ENCODE peak calls at places on chromosome 19, in five cellular contexts. V is osteoblast, H is adrenal gland, S is SJSA1, Z is right lobe of liver. L is an unnamed sample.

GRCh38 chr19:5001547-5002131 is 32.7 kb downstream of the KDM4B start:
- DNase-seq in H (peak; percentile 48), Z (no peak), S (no peak), V (peak; percentile 58), L (peak; percentile 81)

GRCh38 chr19:33780251-33780650 is 16.4 kb upstream of the KCTD15 start:
- DNase-seq in S (no peak), Z (no peak), H (no peak), V (no peak), L (no peak)

GRCh38 chr19:32651729-32652140 is 23.2 kb downstream of the ANKRD27 start:
- DNase-seq in V (peak; percentile 80), S (no peak), H (no peak), Z (peak; percentile 83), L (no peak)

GRCh38 chr19:34676697-34677385 is at the start of gene SCGB2B2:
- DNase-seq in H (peak; percentile 74), S (no peak), V (peak; percentile 93), Z (no peak), L (no peak)

GRCh38 chr19:5032101-5032967 is 63.4 kb downstream of the KDM4B start:
- DNase-seq in Z (peak; percentile 47), V (peak; percentile 97), H (peak; percentile 74), S (no peak), L (peak; percentile 61)

GRCh38 chr19:46040125-46040524 is 677 bp downstream of the IGFL4 start:
- DNase-seq in H (no peak), Z (no peak), V (no peak), S (no peak), L (no peak)

GRCh38 chr19:38130399-38130798 is 93.6 kb downstream of the DPF1 start:
- DNase-seq in Z (no peak), V (no peak), H (no peak), S (no peak), L (no peak)

GRCh38 chr19:3670796-3671679 is 29.2 kb downstream of the PIP5K1C start:
- DNase-seq in S (peak; percentile 82), Z (peak; percentile 61), H (peak; percentile 40), V (peak; percentile 99), L (peak; percentile 85)

GRCh38 chr19:47109541-47110375 is 3.8 kb downstream of the ZC3H4 start:
- DNase-seq in H (no peak), V (no peak), S (no peak), Z (no peak), L (peak; percentile 60)

GRCh38 chr19:38030681-38031422 is 123.8 kb downstream of the SIPA1L3 start:
- DNase-seq in Z (no peak), V (no peak), S (no peak), H (no peak), L (no peak)

GRCh38 chr19:10419646-10420443 is 493 bp upstream of the PDE4A start:
- DNase-seq in Z (no peak), V (peak; percentile 95), S (peak; percentile 95), H (no peak), L (peak; percentile 71)

GRCh38 chr19:10419200-10419645 is 1.1 kb upstream of the PDE4A start:
- DNase-seq in V (peak; percentile 91), S (peak; percentile 84), Z (no peak), H (no peak), L (peak; percentile 61)

GRCh38 chr19:10421981-10422461 is 1.7 kb downstream of the PDE4A start:
- DNase-seq in S (no peak), V (peak; percentile 72), H (no peak), Z (no peak), L (no peak)

GRCh38 chr19:10421240-10421948 is 1.1 kb downstream of the PDE4A start:
- DNase-seq in S (no peak), Z (no peak), H (no peak), V (peak; percentile 84), L (no peak)

GRCh38 chr19:10420444-10421239 is at the start of gene PDE4A:
- DNase-seq in S (peak; percentile 80), Z (no peak), H (no peak), V (peak; percentile 94), L (peak; percentile 68)
- H3K4me1 ChIP-seq in S (peaks cover 74% of the 10 kb centered on the region), Z (no peaks in the 10 kb centered on the region), H (peaks cover 6% of the 10 kb centered on the region), V (peaks cover 40% of the 10 kb centered on the region), L (peaks cover 7% of the 10 kb centered on the region)

DNA sequence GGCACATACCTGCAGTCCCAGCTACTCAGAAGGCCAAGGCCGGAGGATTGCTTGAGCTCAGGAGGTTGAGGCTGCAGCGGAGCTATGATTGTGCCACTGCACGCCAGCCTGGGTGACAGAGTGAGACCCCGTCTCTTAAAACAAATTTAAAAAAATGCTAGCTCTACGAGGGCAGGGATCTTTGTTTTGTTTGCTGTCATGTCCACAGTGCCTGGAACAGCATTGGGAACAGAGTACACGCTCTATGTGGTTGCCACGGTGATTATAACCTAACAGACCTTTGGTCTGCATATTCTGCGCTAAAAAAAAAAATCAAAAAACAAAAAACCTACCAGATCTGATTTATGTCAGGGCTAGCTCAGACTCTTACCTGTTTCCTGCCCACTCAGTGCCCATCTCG is 2.2 kb upstream of the SHFL start:
- DNase-seq in H (no peak), Z (no peak), S (no peak), V (no peak), L (no peak)
- H3K4me1 ChIP-seq in H (peaks cover 4% of the 10 kb centered on the region), Z (no peaks in the 10 kb centered on the region), S (peaks cover 10% of the 10 kb centered on the region), V (peaks cover 3% of the 10 kb centered on the region), L (no peaks in the 10 kb centered on the region)

DNA sequence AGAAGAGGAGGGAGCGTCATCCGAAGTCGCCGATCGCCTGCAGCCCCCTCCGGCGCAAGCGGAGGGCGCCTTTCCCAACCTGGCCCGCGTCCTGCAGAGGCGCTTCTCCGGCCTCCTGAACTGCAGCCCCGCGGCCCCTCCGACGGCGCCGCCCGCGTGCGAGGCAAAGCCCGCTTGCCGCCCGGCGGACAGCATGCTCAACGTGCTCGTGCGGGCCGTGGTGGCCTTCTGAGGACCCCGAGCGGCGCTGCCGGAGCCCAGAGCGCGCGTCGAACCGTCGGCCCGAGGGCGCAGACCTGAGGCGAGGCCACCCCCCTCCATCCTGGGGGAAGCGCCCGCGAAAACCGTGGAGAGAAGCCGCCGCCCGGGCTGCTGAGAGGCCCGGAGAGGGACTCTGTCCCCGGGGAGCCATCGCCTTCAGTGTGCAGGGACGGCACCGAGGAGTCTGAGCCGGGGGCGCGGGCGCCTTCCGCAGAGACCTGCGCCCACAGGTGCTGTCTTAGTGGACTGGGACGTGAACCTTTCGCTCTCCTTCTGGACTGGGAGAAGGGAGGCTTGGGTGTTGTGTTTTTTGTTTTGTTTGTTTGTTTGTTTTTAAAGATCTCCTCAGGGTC is 3.5 kb downstream of the IER2 start:
- DNase-seq in V (peak; percentile 83), S (no peak), H (peak; percentile 50), Z (peak; percentile 62), L (peak; percentile 74)
- H3K4me1 ChIP-seq in V (peaks cover 34% of the 10 kb centered on the region), S (peaks cover 27% of the 10 kb centered on the region), H (peaks cover 21% of the 10 kb centered on the region), Z (no peaks in the 10 kb centered on the region), L (peaks cover 9% of the 10 kb centered on the region)

DNA sequence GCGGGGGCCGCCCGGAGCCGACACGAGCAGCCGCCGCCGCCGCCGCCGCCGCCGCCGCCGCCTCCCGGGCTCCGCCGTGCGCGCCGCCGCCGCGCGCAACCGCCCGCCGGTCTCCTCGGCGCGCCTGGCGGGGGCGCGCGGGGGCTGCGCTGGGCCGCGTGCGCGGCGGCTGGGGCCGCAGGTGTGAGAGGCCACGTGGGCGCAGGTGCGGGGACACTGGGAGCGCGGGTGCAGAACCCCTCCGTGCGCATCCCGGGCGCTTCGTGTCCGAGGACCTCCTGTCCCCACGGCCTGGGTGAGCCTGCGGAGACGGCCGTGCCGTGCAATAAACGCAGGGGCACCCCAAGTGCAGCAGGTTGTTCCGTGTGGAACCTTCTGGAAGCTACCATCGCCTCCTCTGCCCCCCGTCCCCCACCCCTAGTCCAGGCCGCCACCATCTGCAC is at the start of gene LINGO3:
- DNase-seq in V (peak; percentile 75), S (no peak), H (no peak), Z (no peak), L (peak; percentile 27)
- H3K4me1 ChIP-seq in V (peaks cover 8% of the 10 kb centered on the region), S (peaks cover 3% of the 10 kb centered on the region), H (no peaks in the 10 kb centered on the region), Z (no peaks in the 10 kb centered on the region), L (no peaks in the 10 kb centered on the region)

GRCh38 chr19:42202290-42202867 is 15.1 kb downstream of the DEDD2 start:
- DNase-seq in Z (no peak), S (no peak), V (peak; percentile 30), H (no peak), L (no peak)
- H3K4me1 ChIP-seq in Z (no peaks in the 10 kb centered on the region), S (peaks cover 19% of the 10 kb centered on the region), V (peaks cover 18% of the 10 kb centered on the region), H (no peaks in the 10 kb centered on the region), L (peaks cover 29% of the 10 kb centered on the region)